ENCODE peak calls at places on chromosome 12, in five cellular contexts. S, M, P, V and X are unnamed samples.

GRCh38 chr12:58441483-58441882 is 478.8 kb downstream of the LRIG3 start:
- DNase-seq in V (no peak), P (no peak), M (no peak), S (no peak), X (no peak)

GRCh38 chr12:6532051-6532926 is 2.0 kb upstream of the GAPDH start:
- DNase-seq in S (peak; percentile 82), P (peak; percentile 75), V (no peak), M (peak; percentile 79), X (peak; percentile 84)

GRCh38 chr12:25438638-25439037 is 114.4 kb downstream of the LMNTD1 start:
- DNase-seq in P (no peak), M (no peak), S (no peak), V (no peak), X (no peak)

GRCh38 chr12:107822356-107822755 is 47.9 kb downstream of the ASCL4 start:
- DNase-seq in P (no peak), M (no peak), V (no peak), S (peak; percentile 8), X (no peak)

GRCh38 chr12:128387811-128388422 is 120.9 kb downstream of the TMEM132C start:
- DNase-seq in P (peak; percentile 46), V (no peak), M (peak; percentile 63), S (peak; percentile 81), X (peak; percentile 71)

GRCh38 chr12:1949771-1950470 is 31.5 kb upstream of the CACNA2D4 start:
- DNase-seq in M (no peak), S (no peak), P (peak; percentile 20), V (no peak), X (no peak)

GRCh38 chr12:27870939-27871338 is 90.9 kb upstream of the MANSC4 start:
- DNase-seq in V (no peak), M (no peak), P (no peak), S (no peak), X (no peak)

GRCh38 chr12:127230843-127231260 is 1036.1 kb upstream of the TMEM132C start:
- DNase-seq in M (no peak), P (no peak), S (no peak), V (no peak), X (no peak)

GRCh38 chr12:129911437-129912049 is 7.7 kb upstream of the TMEM132D start:
- DNase-seq in S (peak; percentile 88), M (no peak), P (peak; percentile 45), V (peak; percentile 31), X (peak; percentile 76)

GRCh38 chr12:3987571-3987970 is 114.4 kb upstream of the PARP11 start:
- DNase-seq in V (no peak), M (no peak), P (no peak), S (no peak), X (no peak)

GRCh38 chr12:2856901-2857495 is at the start of gene TEX52:
- DNase-seq in M (no peak), S (peak; percentile 84), V (no peak), P (peak; percentile 88), X (no peak)

GRCh38 chr12:25074113-25074512 is 120.8 kb downstream of the DNAI7 start:
- DNase-seq in S (no peak), M (no peak), V (no peak), P (no peak), X (no peak)

GRCh38 chr12:120684523-120684932 is 2.4 kb upstream of the MLEC start:
- DNase-seq in P (no peak), M (no peak), S (no peak), V (no peak), X (no peak)

GRCh38 chr12:16272222-16272621 is 5.3 kb downstream of the SLC15A5 start:
- DNase-seq in M (no peak), P (no peak), V (no peak), S (no peak), X (no peak)

GRCh38 chr12:402127-402456 is 648 bp downstream of the CCDC77 start:
- DNase-seq in S (peak; percentile 67), V (no peak), M (no peak), P (peak; percentile 48), X (no peak)

GRCh38 chr12:132835076-132835870 is 6.6 kb upstream of the GOLGA3 start:
- DNase-seq in V (no peak), S (no peak), P (no peak), M (no peak), X (no peak)

GRCh38 chr12:76020731-76021672 is 10.6 kb downstream of the PHLDA1 start:
- DNase-seq in M (no peak), S (no peak), P (no peak), V (no peak), X (no peak)

GRCh38 chr12:115378296-115378695 is 694.3 kb upstream of the TBX3 start:
- DNase-seq in V (no peak), P (no peak), M (no peak), S (no peak), X (no peak)

DNA sequence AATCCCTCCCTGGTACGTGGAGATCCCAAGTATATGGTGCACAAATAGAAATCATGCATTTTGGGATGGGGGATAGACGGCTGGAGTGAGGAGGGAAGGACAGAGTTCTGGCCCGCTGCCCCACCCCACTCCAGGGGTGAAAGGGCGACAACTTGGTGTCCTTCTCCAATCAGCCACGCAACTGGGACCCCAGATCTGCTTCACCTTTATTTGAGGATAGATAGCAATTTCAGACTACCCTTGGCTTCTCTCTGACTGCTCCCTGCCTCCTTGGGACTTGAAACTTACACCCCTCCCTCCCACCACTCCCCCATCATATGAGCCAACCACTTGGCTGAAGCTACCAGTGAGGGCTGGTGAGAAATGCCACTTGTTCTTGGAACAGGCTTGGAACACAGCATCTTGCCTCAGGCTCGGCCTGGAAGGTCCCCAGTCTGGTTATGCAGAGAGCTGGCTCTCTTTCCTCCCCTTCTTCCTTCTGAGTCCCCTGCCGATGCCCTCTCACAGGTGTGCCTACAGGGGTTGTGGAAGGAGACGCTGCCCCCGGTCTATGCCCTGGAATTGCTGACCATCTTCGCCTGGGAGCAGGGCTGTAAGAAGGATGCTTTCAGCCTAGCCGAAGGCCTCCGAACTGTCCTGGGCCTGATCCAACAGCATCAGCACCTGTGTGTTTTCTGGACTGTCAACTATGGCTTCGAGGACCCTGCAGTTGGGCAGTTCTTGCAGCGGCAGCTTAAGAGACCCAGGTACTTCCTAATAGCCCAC is 8.1 kb downstream of the OAS3 start:
- DNase-seq in S (no peak), M (no peak), V (no peak), P (no peak), X (no peak)
- TF ChIP-seq CTCF in S (no peak), M (no peak), V (no peak), P (no peak), X (no peak)

GRCh38 chr12:89701606-89702206 is 6.9 kb downstream of the ATP2B1 start:
- DNase-seq in S (no peak), M (no peak), P (no peak), V (no peak), X (no peak)
- TF ChIP-seq CTCF in S (no peak), M (no peak), P (no peak), V (no peak), X (no peak)

GRCh38 chr12:14510574-14510973 is 57.1 kb downstream of the PLBD1 start:
- DNase-seq in S (no peak), P (no peak), M (no peak), V (no peak), X (no peak)

GRCh38 chr12:14514946-14515345 is 52.7 kb downstream of the PLBD1 start:
- DNase-seq in S (no peak), P (no peak), M (no peak), V (no peak), X (no peak)

DNA sequence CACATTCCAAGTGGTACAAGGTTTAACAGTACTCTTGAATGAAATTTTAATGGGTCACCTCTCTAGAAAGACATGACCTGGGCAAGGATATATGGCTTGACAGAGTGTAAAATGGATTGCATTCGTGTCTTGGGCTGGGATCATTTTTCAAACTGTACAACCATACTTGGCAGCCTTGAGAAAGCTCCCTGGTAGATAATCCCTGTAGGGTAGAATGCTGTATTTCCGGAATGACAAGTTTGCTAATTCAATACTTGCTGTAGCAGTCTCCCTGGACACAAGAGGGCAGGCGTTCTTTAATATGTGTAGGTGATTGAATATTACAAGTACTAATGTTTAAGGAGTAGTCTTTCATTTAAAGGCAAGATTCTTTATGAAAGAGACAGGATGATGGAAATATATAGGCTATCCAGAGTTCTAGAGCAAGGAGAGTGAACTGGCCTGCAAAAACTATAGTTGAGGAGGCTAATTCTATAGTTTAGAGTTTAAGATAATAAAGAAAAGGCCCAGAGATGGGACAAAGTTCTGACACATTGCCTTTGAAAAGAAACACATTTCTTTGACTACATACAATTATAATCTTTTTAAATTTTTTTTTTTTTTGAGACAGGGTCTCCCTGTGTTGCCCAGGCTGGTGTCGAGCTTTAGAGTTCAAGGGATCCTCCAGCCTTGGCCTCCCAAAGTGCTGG is 53.4 kb downstream of the PLBD1 start:
- DNase-seq in S (peak; percentile 21), P (peak; percentile 92), V (no peak), M (no peak), X (peak; percentile 49)
- TF ChIP-seq CTCF in S (peak; percentile 42), P (peak; percentile 87), V (peak; percentile 65), M (peak; percentile 42), X (peak; percentile 44)

GRCh38 chr12:10366875-10367274 is 23.0 kb downstream of the KLRK1 start:
- DNase-seq in V (no peak), S (no peak), P (no peak), M (no peak), X (no peak)
- TF ChIP-seq CTCF in V (no peak), S (peak; percentile 30), P (no peak), M (no peak), X (no peak)

DNA sequence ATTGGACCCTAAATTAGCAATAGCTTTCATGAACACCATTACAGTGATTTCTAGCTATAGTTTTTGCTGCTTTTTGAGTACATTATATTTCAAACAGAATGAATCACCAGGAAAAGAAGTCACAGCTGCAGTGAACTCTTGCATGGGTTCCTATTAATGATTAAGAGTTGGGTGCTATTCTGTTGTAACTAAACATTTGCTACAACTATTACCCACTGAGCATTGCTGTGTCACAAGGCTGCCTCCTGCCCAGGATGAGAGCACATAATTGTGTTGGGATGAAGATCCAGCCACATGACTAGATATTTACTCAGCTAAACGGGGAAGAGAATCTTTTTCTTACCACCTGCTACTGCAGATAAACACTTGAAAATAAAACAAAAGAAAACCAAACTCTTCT is 152.6 kb downstream of the GXYLT1 start:
- DNase-seq in S (no peak), P (no peak), M (no peak), V (no peak), X (no peak)
- TF ChIP-seq CTCF in S (no peak), P (no peak), M (no peak), V (no peak), X (no peak)